ENCODE peak calls at places on chromosomes 4 and X, in seven cellular contexts. One of them, this sample, is unnamed.

GRCh38 chrX:20244936-20245335 is 21.8 kb downstream of the RPS6KA3 start:
- DNase-seq in suprapubic skin: no peak
- DNase-seq in GM20000: no peak
- DNase-seq in uterus: peak; percentile 32
- DNase-seq in breast epithelium: no peak
- DNase-seq in left ventricle myocardium inferior: peak; percentile 18
- DNase-seq in choroid plexus epithelial cell: no peak
- DNase-seq in this sample: no peak

GRCh38 chr4:3485011-3485881 is 22.1 kb downstream of the DOK7 start:
- DNase-seq in choroid plexus epithelial cell: no peak
- DNase-seq in uterus: no peak
- DNase-seq in left ventricle myocardium inferior: no peak
- DNase-seq in suprapubic skin: no peak
- DNase-seq in breast epithelium: no peak
- DNase-seq in GM20000: peak; percentile 70
- DNase-seq in this sample: no peak

GRCh38 chrX:15055146-15055930 is 182.1 kb downstream of the MOSPD2 start:
- DNase-seq in left ventricle myocardium inferior: no peak
- DNase-seq in GM20000: no peak
- DNase-seq in uterus: no peak
- DNase-seq in suprapubic skin: no peak
- DNase-seq in breast epithelium: no peak
- DNase-seq in choroid plexus epithelial cell: peak; percentile 2
- DNase-seq in this sample: no peak

GRCh38 chr4:3345384-3345783 is 52.6 kb downstream of the RGS12 start:
- DNase-seq in breast epithelium: peak; percentile 17
- DNase-seq in GM20000: no peak
- DNase-seq in left ventricle myocardium inferior: no peak
- DNase-seq in uterus: no peak
- DNase-seq in suprapubic skin: no peak
- DNase-seq in choroid plexus epithelial cell: no peak
- DNase-seq in this sample: no peak

GRCh38 chr4:54719378-54719777 is 61.6 kb downstream of the KIT start:
- DNase-seq in breast epithelium: no peak
- DNase-seq in GM20000: no peak
- DNase-seq in choroid plexus epithelial cell: peak; percentile 6
- DNase-seq in uterus: no peak
- DNase-seq in left ventricle myocardium inferior: no peak
- DNase-seq in suprapubic skin: no peak
- DNase-seq in this sample: no peak

GRCh38 chr4:152109585-152110509 is 349.0 kb upstream of the GATB start:
- DNase-seq in left ventricle myocardium inferior: no peak
- DNase-seq in suprapubic skin: no peak
- DNase-seq in GM20000: no peak
- DNase-seq in breast epithelium: no peak
- DNase-seq in uterus: no peak
- DNase-seq in choroid plexus epithelial cell: peak; percentile 21
- DNase-seq in this sample: no peak

GRCh38 chr4:155572106-155572703 is 94.4 kb upstream of the GUCY1A1 start:
- DNase-seq in suprapubic skin: no peak
- DNase-seq in left ventricle myocardium inferior: no peak
- DNase-seq in choroid plexus epithelial cell: peak; percentile 36
- DNase-seq in breast epithelium: no peak
- DNase-seq in GM20000: no peak
- DNase-seq in uterus: no peak
- DNase-seq in this sample: no peak

GRCh38 chr4:153148796-153149195 is 55.4 kb upstream of the TRIM2 start:
- DNase-seq in left ventricle myocardium inferior: no peak
- DNase-seq in uterus: no peak
- DNase-seq in choroid plexus epithelial cell: no peak
- DNase-seq in breast epithelium: no peak
- DNase-seq in suprapubic skin: no peak
- DNase-seq in GM20000: no peak
- DNase-seq in this sample: no peak

GRCh38 chr4:95572304-95572991 is 23.7 kb upstream of the UNC5C start:
- DNase-seq in GM20000: no peak
- DNase-seq in uterus: no peak
- DNase-seq in suprapubic skin: peak; percentile 68
- DNase-seq in left ventricle myocardium inferior: peak; percentile 21
- DNase-seq in breast epithelium: peak; percentile 74
- DNase-seq in choroid plexus epithelial cell: peak; percentile 78
- DNase-seq in this sample: no peak

GRCh38 chr4:82599336-82599735 is 37.5 kb upstream of the TMEM150C start:
- DNase-seq in breast epithelium: no peak
- DNase-seq in suprapubic skin: no peak
- DNase-seq in GM20000: no peak
- DNase-seq in left ventricle myocardium inferior: no peak
- DNase-seq in uterus: no peak
- DNase-seq in choroid plexus epithelial cell: no peak
- DNase-seq in this sample: no peak

GRCh38 chr4:22508376-22508775 is 7.5 kb downstream of the ADGRA3 start:
- DNase-seq in suprapubic skin: no peak
- DNase-seq in GM20000: no peak
- DNase-seq in uterus: no peak
- DNase-seq in breast epithelium: no peak
- DNase-seq in choroid plexus epithelial cell: peak; percentile 72
- DNase-seq in left ventricle myocardium inferior: no peak
- DNase-seq in this sample: no peak

GRCh38 chrX:318739-319578 is at the start of gene GTPBP6:
- DNase-seq in GM20000: peak; percentile 97
- DNase-seq in left ventricle myocardium inferior: peak; percentile 100
- DNase-seq in uterus: peak; percentile 100
- DNase-seq in suprapubic skin: peak; percentile 100
- DNase-seq in choroid plexus epithelial cell: peak; percentile 100
- DNase-seq in breast epithelium: peak; percentile 100
- DNase-seq in this sample: peak; percentile 99

DNA sequence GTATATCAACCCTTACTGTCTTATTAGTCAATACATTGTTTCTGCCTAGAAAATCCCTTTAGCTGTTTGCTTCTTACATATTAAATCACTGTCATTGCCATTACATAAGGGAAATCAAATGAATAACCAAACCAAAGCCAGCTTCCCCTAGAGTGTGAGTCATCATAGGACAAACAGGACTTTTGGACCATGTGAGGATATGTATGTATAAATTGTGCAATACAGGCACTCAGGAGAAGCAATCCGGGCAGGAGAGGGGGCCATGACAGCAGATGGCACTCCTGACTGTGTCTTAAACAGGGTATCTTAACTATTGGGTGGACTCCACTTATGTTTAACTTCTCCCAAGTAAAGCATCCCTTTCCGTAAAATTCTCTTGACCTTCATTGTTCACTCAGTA is 508.4 kb upstream of the ARX start:
- DNase-seq in uterus: no peak
- DNase-seq in left ventricle myocardium inferior: no peak
- DNase-seq in suprapubic skin: no peak
- DNase-seq in breast epithelium: no peak
- DNase-seq in choroid plexus epithelial cell: peak; percentile 47
- DNase-seq in GM20000: no peak
- DNase-seq in this sample: no peak
- TF ChIP-seq CTCF in uterus: no peak
- TF ChIP-seq CTCF in left ventricle myocardium inferior: no peak
- TF ChIP-seq CTCF in suprapubic skin: no peak
- TF ChIP-seq CTCF in breast epithelium: no peak
- TF ChIP-seq CTCF in choroid plexus epithelial cell: no peak
- TF ChIP-seq CTCF in GM20000: no peak
- TF ChIP-seq CTCF in this sample: no peak

DNA sequence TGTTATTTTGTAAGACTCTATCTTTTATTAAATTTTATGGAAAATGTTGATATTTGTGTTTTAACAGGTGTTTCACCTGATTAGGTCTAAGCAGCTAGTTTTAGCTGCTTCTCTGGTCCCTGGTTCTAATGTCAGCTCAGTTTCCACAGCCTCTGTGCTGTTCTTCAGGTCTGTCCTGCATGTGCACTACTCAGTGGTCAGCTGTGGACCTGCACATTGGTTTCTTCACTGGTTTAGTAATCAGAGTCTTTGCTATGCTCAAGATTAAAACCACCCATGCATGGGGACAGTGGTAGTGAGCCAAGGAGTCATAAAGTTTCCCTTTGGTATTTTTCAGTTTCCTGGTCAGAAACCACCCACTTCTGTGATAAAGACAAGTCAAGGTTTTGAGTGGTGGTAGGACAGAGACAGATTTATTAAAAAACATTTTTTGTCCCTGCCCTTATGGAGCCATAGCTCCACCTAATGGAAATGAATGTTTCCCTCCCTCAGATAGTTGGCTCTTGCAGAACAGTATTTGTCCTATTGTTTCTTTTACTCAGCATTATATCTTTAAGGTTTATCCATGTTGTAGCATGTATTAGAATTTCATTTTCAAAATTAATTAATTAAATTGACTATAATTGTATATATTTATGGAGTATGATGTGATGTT is 36.8 kb upstream of the VBP1 start:
- DNase-seq in GM20000: peak; percentile 0
- DNase-seq in choroid plexus epithelial cell: peak; percentile 6
- DNase-seq in uterus: no peak
- DNase-seq in left ventricle myocardium inferior: no peak
- DNase-seq in breast epithelium: no peak
- DNase-seq in suprapubic skin: no peak
- DNase-seq in this sample: no peak
- TF ChIP-seq CTCF in GM20000: no peak
- TF ChIP-seq CTCF in choroid plexus epithelial cell: no peak
- TF ChIP-seq CTCF in uterus: no peak
- TF ChIP-seq CTCF in left ventricle myocardium inferior: peak; percentile 44
- TF ChIP-seq CTCF in breast epithelium: no peak
- TF ChIP-seq CTCF in suprapubic skin: no peak
- TF ChIP-seq CTCF in this sample: no peak

GRCh38 chrX:16671005-16671404 is 21.0 kb downstream of the S100G start:
- DNase-seq in suprapubic skin: no peak
- DNase-seq in uterus: no peak
- DNase-seq in left ventricle myocardium inferior: no peak
- DNase-seq in GM20000: no peak
- DNase-seq in choroid plexus epithelial cell: peak; percentile 77
- DNase-seq in breast epithelium: no peak
- DNase-seq in this sample: no peak
- TF ChIP-seq CTCF in suprapubic skin: no peak
- TF ChIP-seq CTCF in uterus: no peak
- TF ChIP-seq CTCF in left ventricle myocardium inferior: peak; percentile 45
- TF ChIP-seq CTCF in GM20000: no peak
- TF ChIP-seq CTCF in choroid plexus epithelial cell: peak; percentile 39
- TF ChIP-seq CTCF in breast epithelium: no peak
- TF ChIP-seq CTCF in this sample: no peak

DNA sequence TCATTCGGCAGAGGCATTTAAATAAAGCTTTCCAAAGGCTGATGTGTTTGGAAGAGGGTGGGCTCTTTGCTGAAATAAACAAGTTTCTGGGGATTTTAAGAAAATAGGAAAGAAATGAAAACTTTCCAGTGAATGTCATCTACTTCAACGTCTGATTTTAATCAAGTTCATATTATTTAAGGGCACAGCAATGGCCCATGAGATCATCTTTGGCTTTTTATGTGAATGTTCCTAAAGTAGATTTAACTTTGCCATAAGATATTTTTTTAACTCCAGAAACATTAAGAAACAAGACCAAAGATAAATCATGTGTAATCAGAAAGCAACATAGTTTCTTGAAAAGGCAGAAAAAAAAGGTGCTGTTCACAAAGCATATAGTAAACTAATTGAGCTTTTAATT is 69.9 kb upstream of the TTC29 start:
- DNase-seq in breast epithelium: no peak
- DNase-seq in uterus: no peak
- DNase-seq in choroid plexus epithelial cell: no peak
- DNase-seq in suprapubic skin: no peak
- DNase-seq in left ventricle myocardium inferior: no peak
- DNase-seq in GM20000: no peak
- DNase-seq in this sample: no peak
- TF ChIP-seq CTCF in breast epithelium: no peak
- TF ChIP-seq CTCF in uterus: no peak
- TF ChIP-seq CTCF in choroid plexus epithelial cell: no peak
- TF ChIP-seq CTCF in suprapubic skin: no peak
- TF ChIP-seq CTCF in left ventricle myocardium inferior: no peak
- TF ChIP-seq CTCF in GM20000: no peak
- TF ChIP-seq CTCF in this sample: no peak

GRCh38 chrX:43741843-43742573 is 85.9 kb downstream of the MAOA start:
- DNase-seq in breast epithelium: peak; percentile 22
- DNase-seq in uterus: no peak
- DNase-seq in suprapubic skin: no peak
- DNase-seq in left ventricle myocardium inferior: no peak
- DNase-seq in GM20000: no peak
- DNase-seq in choroid plexus epithelial cell: peak; percentile 74
- DNase-seq in this sample: no peak
- TF ChIP-seq CTCF in breast epithelium: no peak
- TF ChIP-seq CTCF in uterus: no peak
- TF ChIP-seq CTCF in suprapubic skin: no peak
- TF ChIP-seq CTCF in left ventricle myocardium inferior: no peak
- TF ChIP-seq CTCF in GM20000: no peak
- TF ChIP-seq CTCF in choroid plexus epithelial cell: no peak
- TF ChIP-seq CTCF in this sample: no peak

DNA sequence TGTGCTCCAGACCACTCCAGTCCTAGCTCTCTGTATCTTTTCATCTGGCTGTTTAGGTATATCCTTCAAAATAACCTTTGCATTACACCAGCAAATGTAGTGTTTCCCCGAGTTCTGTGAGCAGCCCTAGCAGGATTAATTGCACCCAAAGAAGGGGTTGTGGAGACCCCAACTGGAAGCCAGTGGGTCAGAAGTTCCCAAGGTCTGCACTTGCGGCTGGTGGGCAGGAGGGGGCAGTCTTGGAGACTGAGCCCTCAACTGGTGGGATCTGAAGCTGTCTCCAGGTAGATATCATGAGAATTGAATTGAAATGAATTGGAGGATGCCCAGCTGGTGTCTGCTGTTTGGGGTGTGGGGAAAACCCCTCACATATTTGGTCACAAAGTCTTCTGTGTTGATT is 1485.3 kb upstream of the TENM3 start:
- DNase-seq in choroid plexus epithelial cell: no peak
- DNase-seq in uterus: no peak
- DNase-seq in breast epithelium: no peak
- DNase-seq in GM20000: no peak
- DNase-seq in suprapubic skin: no peak
- DNase-seq in left ventricle myocardium inferior: no peak
- DNase-seq in this sample: no peak
- TF ChIP-seq CTCF in choroid plexus epithelial cell: no peak
- TF ChIP-seq CTCF in uterus: no peak
- TF ChIP-seq CTCF in breast epithelium: no peak
- TF ChIP-seq CTCF in GM20000: no peak
- TF ChIP-seq CTCF in suprapubic skin: no peak
- TF ChIP-seq CTCF in left ventricle myocardium inferior: no peak
- TF ChIP-seq CTCF in this sample: no peak

DNA sequence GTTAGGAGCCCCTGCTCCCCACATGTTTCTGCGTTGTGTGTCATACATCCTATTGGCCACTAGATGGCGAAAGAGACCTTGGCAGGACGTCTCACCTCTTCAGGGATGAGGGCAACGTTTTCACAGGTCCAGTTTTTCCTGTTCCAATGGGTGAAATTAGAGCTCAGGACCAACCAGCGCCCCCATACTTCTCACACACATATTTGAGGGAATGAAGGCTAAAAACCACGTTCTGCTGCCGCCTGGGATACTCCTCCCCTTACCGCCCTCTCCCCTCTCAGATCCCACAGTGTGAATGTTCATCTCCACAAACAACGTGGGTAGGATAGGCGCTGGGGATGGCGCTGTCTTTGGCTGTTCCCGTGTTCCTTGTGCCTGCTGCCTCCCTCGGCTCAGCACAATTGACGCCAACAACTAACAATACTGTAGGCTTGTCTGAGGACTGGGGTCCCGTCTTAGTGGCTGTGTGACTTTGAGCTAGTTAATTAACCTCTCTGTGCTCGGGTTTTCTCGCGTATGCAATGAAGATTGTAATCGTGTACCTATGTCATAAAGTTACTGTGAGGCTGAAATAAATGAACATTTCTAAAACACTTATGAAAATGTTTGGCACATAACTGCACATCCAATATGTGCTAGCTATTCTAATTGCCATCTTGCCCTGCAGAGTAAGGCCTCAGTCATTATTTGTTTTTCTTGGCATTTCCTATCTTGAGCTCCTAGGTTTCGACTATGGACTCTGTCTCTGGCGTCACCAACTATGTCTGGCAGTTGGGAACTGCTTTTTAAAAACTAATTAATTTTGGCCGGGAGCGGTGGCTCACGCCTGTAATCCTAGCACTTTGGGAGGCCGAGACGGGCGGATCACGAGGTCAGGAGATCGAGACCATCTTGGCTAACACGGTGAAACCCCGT is 181.3 kb upstream of the STK26 start:
- DNase-seq in suprapubic skin: no peak
- DNase-seq in uterus: no peak
- DNase-seq in breast epithelium: no peak
- DNase-seq in choroid plexus epithelial cell: peak; percentile 63
- DNase-seq in left ventricle myocardium inferior: no peak
- DNase-seq in GM20000: peak; percentile 44
- DNase-seq in this sample: no peak
- TF ChIP-seq CTCF in suprapubic skin: peak; percentile 66
- TF ChIP-seq CTCF in uterus: peak; percentile 83
- TF ChIP-seq CTCF in breast epithelium: peak; percentile 55
- TF ChIP-seq CTCF in choroid plexus epithelial cell: peak; percentile 81
- TF ChIP-seq CTCF in left ventricle myocardium inferior: peak; percentile 82
- TF ChIP-seq CTCF in GM20000: no peak
- TF ChIP-seq CTCF in this sample: peak; percentile 76